ENCODE peak calls at places on chromosomes 5 and 9, in seven cellular contexts. M is endothelial cell, E is DND-41, J is PC-3, H is lung, L is cardiac muscle cell, Q is neural crest cell. S is an unnamed sample.

GRCh38 chr9:137160716-137161557 is 8.9 kb downstream of the LRRC26 start:
- DNase-seq in J (no peak), H (no peak), Q (no peak), L (no peak), M (no peak), E (no peak), S (no peak)

GRCh38 chr5:128111818-128112448 is 28.4 kb downstream of the SLC12A2 start:
- DNase-seq in H (no peak), L (no peak), E (no peak), M (no peak), J (peak; percentile 57), Q (no peak), S (no peak)

GRCh38 chr5:10459080-10460055 is 17.7 kb downstream of the ROPN1L start:
- DNase-seq in J (no peak), E (no peak), H (no peak), Q (no peak), M (no peak), L (no peak), S (no peak)

GRCh38 chr9:77000330-77000729 is 19.1 kb upstream of the FOXB2 start:
- DNase-seq in E (no peak), Q (no peak), L (no peak), J (no peak), H (no peak), M (no peak), S (no peak)

GRCh38 chr9:136016221-136016881 is 55.2 kb upstream of the UBAC1 start:
- DNase-seq in H (no peak), J (no peak), L (no peak), E (no peak), Q (no peak), M (no peak), S (peak; percentile 10)

GRCh38 chr5:127706691-127707090 is 3.5 kb downstream of the CCDC192 start:
- DNase-seq in M (no peak), Q (no peak), E (no peak), L (no peak), H (no peak), J (no peak), S (no peak)

GRCh38 chr5:114924784-114925183 is 244.9 kb downstream of the TRIM36 start:
- DNase-seq in Q (no peak), L (no peak), M (no peak), E (no peak), H (no peak), J (no peak), S (no peak)

GRCh38 chr5:107672212-107673105 is 1.7 kb upstream of the EFNA5 start:
- DNase-seq in J (peak; percentile 96), H (peak; percentile 83), L (peak; percentile 95), M (peak; percentile 76), E (peak; percentile 9), Q (peak; percentile 69), S (no peak)

GRCh38 chr5:24385617-24386016 is 259.2 kb downstream of the CDH10 start:
- DNase-seq in J (no peak), Q (no peak), L (no peak), E (no peak), M (no peak), H (no peak), S (no peak)

GRCh38 chr5:134738963-134739661 is 764 bp downstream of the CAMLG start:
- DNase-seq in E (peak; percentile 29), M (peak; percentile 10), L (peak; percentile 35), H (no peak), Q (peak; percentile 10), J (peak; percentile 40), S (peak; percentile 20)
- TF ChIP-seq CTCF in E (peak; percentile 30), M (no peak), L (peak; percentile 29), H (no peak), Q (no peak), J (peak; percentile 30), S (no peak)

DNA sequence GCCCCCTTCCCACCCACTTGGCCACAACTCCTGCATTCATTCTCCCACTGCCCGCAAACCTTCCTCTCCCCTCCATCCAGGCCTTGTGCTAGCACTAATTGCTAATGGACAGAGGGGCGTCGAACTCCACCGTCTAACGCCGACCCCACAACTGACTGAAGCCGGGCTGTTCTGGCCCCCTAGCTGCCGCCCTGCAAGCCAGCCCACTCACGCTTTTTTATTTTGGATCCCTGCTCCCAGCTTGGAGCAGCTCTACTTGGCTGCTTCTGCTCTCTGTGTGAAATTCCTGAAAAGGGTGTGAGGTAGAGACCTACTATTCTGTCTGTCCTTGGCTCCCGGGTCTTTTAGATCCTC is 704 bp upstream of the ASTN2 start:
- DNase-seq in L (peak; percentile 22), Q (no peak), J (no peak), H (no peak), M (peak; percentile 22), E (no peak), S (no peak)
- TF ChIP-seq CTCF in L (no peak), Q (no peak), J (no peak), H (no peak), M (no peak), E (no peak), S (no peak)

GRCh38 chr9:37636511-37637474 is 14.0 kb upstream of the FRMPD1 start:
- DNase-seq in L (no peak), E (no peak), H (no peak), M (no peak), J (no peak), Q (no peak), S (no peak)

GRCh38 chr9:37635808-37636207 is 14.9 kb upstream of the FRMPD1 start:
- DNase-seq in J (no peak), H (no peak), E (no peak), L (no peak), M (no peak), Q (no peak), S (no peak)

GRCh38 chr9:37626708-37627293 is 24.0 kb upstream of the FRMPD1 start:
- DNase-seq in Q (no peak), L (no peak), E (peak; percentile 29), M (no peak), J (no peak), H (no peak), S (no peak)

GRCh38 chr9:37632479-37632878 is 18.3 kb upstream of the FRMPD1 start:
- DNase-seq in H (no peak), J (no peak), M (no peak), L (no peak), Q (no peak), E (no peak), S (no peak)
- TF ChIP-seq CTCF in H (no peak), J (no peak), M (no peak), L (no peak), Q (no peak), E (no peak), S (no peak)

GRCh38 chr5:177497297-177498012 is at the start of gene PDLIM7:
- DNase-seq in E (peak; percentile 95), H (peak; percentile 94), J (peak; percentile 98), L (peak; percentile 98), Q (peak; percentile 98), M (peak; percentile 98), S (peak; percentile 97)
- TF ChIP-seq CTCF in E (no peak), H (no peak), J (peak; percentile 24), L (peak; percentile 17), Q (no peak), M (peak; percentile 33), S (no peak)

DNA sequence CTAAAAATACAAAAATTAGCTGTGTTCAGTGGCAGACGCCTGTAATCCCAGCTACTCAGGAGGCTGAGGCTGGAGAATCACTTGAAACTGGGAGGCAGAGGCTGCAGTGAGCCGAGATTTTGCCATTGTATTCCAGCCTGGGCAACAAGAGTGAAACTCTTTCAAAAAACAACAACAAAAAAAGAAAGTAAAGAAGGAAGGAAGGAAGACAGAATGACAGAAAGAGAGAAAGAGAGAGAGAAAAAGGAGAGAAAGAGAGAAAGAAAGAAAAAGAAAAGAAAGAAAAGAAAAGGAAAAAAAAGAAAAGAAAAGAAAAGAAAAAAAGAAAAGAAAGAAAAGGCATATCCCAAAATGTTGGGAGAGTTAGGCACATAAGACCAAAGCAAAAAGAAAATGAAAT is 278.6 kb downstream of the CDH18 start:
- DNase-seq in Q (no peak), E (no peak), J (no peak), H (no peak), M (no peak), L (no peak), S (no peak)
- TF ChIP-seq CTCF in Q (no peak), E (no peak), J (no peak), H (no peak), M (no peak), L (no peak), S (no peak)

DNA sequence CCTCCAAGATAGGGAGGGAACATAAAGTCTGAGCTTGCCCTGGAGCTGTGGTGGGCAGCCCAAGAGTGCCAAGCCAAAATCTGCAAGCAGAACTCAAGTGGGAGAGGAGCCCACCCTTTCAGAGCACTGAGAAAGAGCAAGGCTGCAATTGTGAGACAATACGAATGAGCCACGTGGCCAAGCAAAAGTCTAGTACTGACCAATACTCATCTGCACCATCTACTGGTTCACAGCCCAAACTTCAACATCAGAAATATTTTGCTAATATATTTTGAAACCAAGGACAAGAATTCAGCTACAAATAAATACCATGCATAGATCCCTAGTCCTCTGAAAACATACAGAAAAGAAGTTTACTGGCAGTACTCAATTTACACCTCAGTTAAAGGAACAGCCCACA is 696.2 kb upstream of the COX7C start:
- DNase-seq in Q (no peak), J (peak; percentile 59), E (no peak), H (no peak), M (no peak), L (no peak), S (no peak)
- TF ChIP-seq CTCF in Q (peak; percentile 31), J (peak; percentile 74), E (no peak), H (no peak), M (no peak), L (no peak), S (no peak)

DNA sequence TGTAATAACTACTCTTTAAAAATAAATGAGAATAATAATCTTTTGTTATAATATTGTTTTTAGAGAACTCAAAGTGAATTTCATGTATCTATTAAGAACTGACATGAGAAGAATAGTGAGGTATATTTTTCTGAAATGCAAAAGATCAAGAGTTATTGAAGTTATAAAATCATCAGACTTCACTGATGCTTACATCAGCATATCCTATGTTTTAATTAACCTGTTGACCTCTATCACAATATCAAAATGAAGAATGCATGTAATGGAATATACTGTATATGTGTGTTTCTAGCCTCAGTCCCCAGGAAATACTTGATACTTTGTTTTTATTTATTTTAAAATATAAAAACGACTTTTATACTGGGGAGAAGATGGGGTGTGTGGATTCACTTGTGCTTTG is 533.1 kb downstream of the KCTD16 start:
- DNase-seq in M (no peak), J (no peak), H (no peak), L (no peak), Q (no peak), E (no peak), S (no peak)
- TF ChIP-seq CTCF in M (no peak), J (no peak), H (no peak), L (no peak), Q (no peak), E (no peak), S (no peak)

GRCh38 chr5:91007780-91008402 is 375.2 kb downstream of the ARRDC3 start:
- DNase-seq in H (no peak), J (no peak), M (no peak), E (no peak), Q (no peak), L (no peak), S (no peak)
- TF ChIP-seq CTCF in H (no peak), J (no peak), M (no peak), E (no peak), Q (no peak), L (no peak), S (no peak)